ENCODE peak calls at places on chromosome 10, in seven cellular contexts. One of them, this sample, is unnamed.

GRCh38 chr10:87817291-87817872 is 644 bp downstream of the ATAD1 start:
- DNase-seq in GM13977: no peak
- DNase-seq in stimulated activated naive CD4-positive, alpha-beta T cell: no peak
- DNase-seq in posterior vena cava: no peak
- DNase-seq in lung microvascular endothelial cell: no peak
- DNase-seq in hippocampal formation: no peak
- DNase-seq in NCI-H1092: no peak
- DNase-seq in this sample: no peak

GRCh38 chr10:28982950-28983349 is 305.6 kb downstream of the BAMBI start:
- DNase-seq in GM13977: no peak
- DNase-seq in stimulated activated naive CD4-positive, alpha-beta T cell: no peak
- DNase-seq in posterior vena cava: no peak
- DNase-seq in lung microvascular endothelial cell: no peak
- DNase-seq in hippocampal formation: no peak
- DNase-seq in NCI-H1092: no peak
- DNase-seq in this sample: no peak

GRCh38 chr10:89567566-89568245 is 32.3 kb upstream of the SLC16A12 start:
- DNase-seq in GM13977: no peak
- DNase-seq in stimulated activated naive CD4-positive, alpha-beta T cell: no peak
- DNase-seq in posterior vena cava: no peak
- DNase-seq in lung microvascular endothelial cell: no peak
- DNase-seq in hippocampal formation: no peak
- DNase-seq in NCI-H1092: no peak
- DNase-seq in this sample: no peak

GRCh38 chr10:84548869-84549268 is 220.5 kb downstream of the CCSER2 start:
- DNase-seq in GM13977: no peak
- DNase-seq in stimulated activated naive CD4-positive, alpha-beta T cell: no peak
- DNase-seq in posterior vena cava: no peak
- DNase-seq in lung microvascular endothelial cell: no peak
- DNase-seq in hippocampal formation: no peak
- DNase-seq in NCI-H1092: no peak
- DNase-seq in this sample: no peak

GRCh38 chr10:77244746-77245145 is 392.9 kb downstream of the KCNMA1 start:
- DNase-seq in GM13977: no peak
- DNase-seq in stimulated activated naive CD4-positive, alpha-beta T cell: no peak
- DNase-seq in posterior vena cava: no peak
- DNase-seq in lung microvascular endothelial cell: no peak
- DNase-seq in hippocampal formation: no peak
- DNase-seq in NCI-H1092: no peak
- DNase-seq in this sample: no peak

GRCh38 chr10:3076138-3076537 is 8.8 kb downstream of the PFKP start:
- DNase-seq in GM13977: no peak
- DNase-seq in stimulated activated naive CD4-positive, alpha-beta T cell: no peak
- DNase-seq in posterior vena cava: no peak
- DNase-seq in lung microvascular endothelial cell: no peak
- DNase-seq in hippocampal formation: no peak
- DNase-seq in NCI-H1092: no peak
- DNase-seq in this sample: no peak

GRCh38 chr10:113679463-113680171 is at the start of gene CASP7:
- DNase-seq in GM13977: peak
- DNase-seq in stimulated activated naive CD4-positive, alpha-beta T cell: peak
- DNase-seq in posterior vena cava: peak
- DNase-seq in lung microvascular endothelial cell: peak
- DNase-seq in hippocampal formation: peak
- DNase-seq in NCI-H1092: peak
- DNase-seq in this sample: peak

GRCh38 chr10:130924138-130924819 is 387.2 kb downstream of the TCERG1L start:
- DNase-seq in GM13977: no peak
- DNase-seq in stimulated activated naive CD4-positive, alpha-beta T cell: no peak
- DNase-seq in posterior vena cava: no peak
- DNase-seq in lung microvascular endothelial cell: no peak
- DNase-seq in hippocampal formation: no peak
- DNase-seq in NCI-H1092: no peak
- DNase-seq in this sample: no peak

GRCh38 chr10:76333801-76334200 is 902.4 kb downstream of the LRMDA start:
- DNase-seq in GM13977: no peak
- DNase-seq in stimulated activated naive CD4-positive, alpha-beta T cell: no peak
- DNase-seq in posterior vena cava: no peak
- DNase-seq in lung microvascular endothelial cell: no peak
- DNase-seq in hippocampal formation: no peak
- DNase-seq in NCI-H1092: no peak
- DNase-seq in this sample: no peak

GRCh38 chr10:72542396-72542815 is 83.5 kb downstream of the MICU1 start:
- DNase-seq in GM13977: no peak
- DNase-seq in stimulated activated naive CD4-positive, alpha-beta T cell: no peak
- DNase-seq in posterior vena cava: no peak
- DNase-seq in lung microvascular endothelial cell: no peak
- DNase-seq in hippocampal formation: no peak
- DNase-seq in NCI-H1092: no peak
- DNase-seq in this sample: no peak

GRCh38 chr10:131856441-131857094 is 44.2 kb upstream of the PPP2R2D start:
- DNase-seq in GM13977: no peak
- DNase-seq in stimulated activated naive CD4-positive, alpha-beta T cell: no peak
- DNase-seq in posterior vena cava: no peak
- DNase-seq in lung microvascular endothelial cell: no peak
- DNase-seq in hippocampal formation: no peak
- DNase-seq in NCI-H1092: no peak
- DNase-seq in this sample: no peak

GRCh38 chr10:565676-566075 is 123.8 kb downstream of the DIP2C start:
- DNase-seq in GM13977: no peak
- DNase-seq in stimulated activated naive CD4-positive, alpha-beta T cell: no peak
- DNase-seq in posterior vena cava: peak
- DNase-seq in lung microvascular endothelial cell: no peak
- DNase-seq in hippocampal formation: no peak
- DNase-seq in NCI-H1092: no peak
- DNase-seq in this sample: no peak

GRCh38 chr10:34320265-34320664 is 494.8 kb downstream of the PARD3 start:
- DNase-seq in GM13977: no peak
- DNase-seq in stimulated activated naive CD4-positive, alpha-beta T cell: no peak
- DNase-seq in posterior vena cava: no peak
- DNase-seq in lung microvascular endothelial cell: no peak
- DNase-seq in hippocampal formation: no peak
- DNase-seq in NCI-H1092: peak
- DNase-seq in this sample: peak

GRCh38 chr10:13775786-13776780 is 189.3 kb downstream of the PRPF18 start:
- DNase-seq in GM13977: no peak
- DNase-seq in stimulated activated naive CD4-positive, alpha-beta T cell: no peak
- DNase-seq in posterior vena cava: no peak
- DNase-seq in lung microvascular endothelial cell: peak
- DNase-seq in hippocampal formation: no peak
- DNase-seq in NCI-H1092: no peak
- DNase-seq in this sample: no peak

GRCh38 chr10:78869508-78870439 is 199.0 kb upstream of the ZMIZ1 start:
- DNase-seq in GM13977: no peak
- DNase-seq in stimulated activated naive CD4-positive, alpha-beta T cell: no peak
- DNase-seq in posterior vena cava: no peak
- DNase-seq in lung microvascular endothelial cell: no peak
- DNase-seq in hippocampal formation: no peak
- DNase-seq in NCI-H1092: no peak
- DNase-seq in this sample: no peak

GRCh38 chr10:12800302-12800701 is 201.2 kb downstream of the CCDC3 start:
- DNase-seq in GM13977: no peak
- DNase-seq in stimulated activated naive CD4-positive, alpha-beta T cell: no peak
- DNase-seq in posterior vena cava: no peak
- DNase-seq in lung microvascular endothelial cell: no peak
- DNase-seq in hippocampal formation: no peak
- DNase-seq in NCI-H1092: no peak
- DNase-seq in this sample: no peak

GRCh38 chr10:95391570-95392249 is 100.9 kb upstream of the PDLIM1 start:
- DNase-seq in GM13977: no peak
- DNase-seq in stimulated activated naive CD4-positive, alpha-beta T cell: no peak
- DNase-seq in posterior vena cava: no peak
- DNase-seq in lung microvascular endothelial cell: peak
- DNase-seq in hippocampal formation: no peak
- DNase-seq in NCI-H1092: no peak
- DNase-seq in this sample: no peak

GRCh38 chr10:28332699-28333098 is 29.8 kb upstream of the MPP7 start:
- DNase-seq in GM13977: no peak
- DNase-seq in stimulated activated naive CD4-positive, alpha-beta T cell: no peak
- DNase-seq in posterior vena cava: no peak
- DNase-seq in lung microvascular endothelial cell: no peak
- DNase-seq in hippocampal formation: no peak
- DNase-seq in NCI-H1092: no peak
- DNase-seq in this sample: no peak

GRCh38 chr10:59143550-59143949 is 32.9 kb upstream of the PHYHIPL start:
- DNase-seq in GM13977: no peak
- DNase-seq in stimulated activated naive CD4-positive, alpha-beta T cell: no peak
- DNase-seq in posterior vena cava: no peak
- DNase-seq in lung microvascular endothelial cell: no peak
- DNase-seq in hippocampal formation: no peak
- DNase-seq in NCI-H1092: no peak
- DNase-seq in this sample: no peak

GRCh38 chr10:124083740-124084397 is 9.5 kb downstream of the CHST15 start:
- DNase-seq in GM13977: no peak
- DNase-seq in stimulated activated naive CD4-positive, alpha-beta T cell: no peak
- DNase-seq in posterior vena cava: no peak
- DNase-seq in lung microvascular endothelial cell: no peak
- DNase-seq in hippocampal formation: no peak
- DNase-seq in NCI-H1092: no peak
- DNase-seq in this sample: no peak

GRCh38 chr10:42878134-42878820 is 95.7 kb downstream of the BMS1 start:
- DNase-seq in GM13977: no peak
- DNase-seq in stimulated activated naive CD4-positive, alpha-beta T cell: no peak
- DNase-seq in posterior vena cava: peak
- DNase-seq in lung microvascular endothelial cell: no peak
- DNase-seq in hippocampal formation: no peak
- DNase-seq in NCI-H1092: no peak
- DNase-seq in this sample: no peak

This sample was measured in NCI-H345.